ENCODE peak calls at places on chromosomes 2 and 18, in four cellular contexts. D is RWPE2, O is GM10248, E is lung. U is an unnamed sample.

GRCh38 chr2:126906781-126907180 is 8.1 kb downstream of the TEX51 start:
- DNase-seq in O (no peak), E (no peak), D (no peak), U (no peak)

GRCh38 chr2:148909114-148909513 is 34.1 kb downstream of the KIF5C start:
- DNase-seq in D (no peak), E (no peak), O (no peak), U (no peak)

GRCh38 chr2:94977826-94978225 is 47.7 kb upstream of the MAL start:
- DNase-seq in D (no peak), O (no peak), E (no peak), U (no peak)

GRCh38 chr18:30992231-30992630 is 50.3 kb downstream of the DSC3 start:
- DNase-seq in O (no peak), D (peak; percentile 52), E (no peak), U (no peak)

GRCh38 chr2:60549250-60550150 is 4.0 kb downstream of the BCL11A start:
- DNase-seq in D (no peak), O (no peak), E (no peak), U (no peak)

GRCh38 chr2:128298286-128298685 is 20.4 kb downstream of the HS6ST1 start:
- DNase-seq in D (no peak), O (no peak), E (no peak), U (peak; percentile 5)

GRCh38 chr2:29744976-29745375 is 176.4 kb downstream of the ALK start:
- DNase-seq in O (peak; percentile 35), D (no peak), E (no peak), U (no peak)

GRCh38 chr2:218406949-218407703 is 7.5 kb downstream of the CTDSP1 start:
- DNase-seq in O (no peak), D (no peak), E (peak; percentile 68), U (no peak)

GRCh38 chr2:55112229-55113016 is 62.2 kb upstream of the RTN4 start:
- DNase-seq in E (no peak), O (no peak), D (no peak), U (no peak)

GRCh38 chr2:159468257-159468656 is 148.1 kb downstream of the BAZ2B start:
- DNase-seq in D (no peak), E (no peak), O (no peak), U (no peak)

GRCh38 chr2:227766361-227766883 is 20.7 kb downstream of the SCYGR8 start:
- DNase-seq in D (no peak), O (peak; percentile 79), E (peak; percentile 81), U (no peak)

DNA sequence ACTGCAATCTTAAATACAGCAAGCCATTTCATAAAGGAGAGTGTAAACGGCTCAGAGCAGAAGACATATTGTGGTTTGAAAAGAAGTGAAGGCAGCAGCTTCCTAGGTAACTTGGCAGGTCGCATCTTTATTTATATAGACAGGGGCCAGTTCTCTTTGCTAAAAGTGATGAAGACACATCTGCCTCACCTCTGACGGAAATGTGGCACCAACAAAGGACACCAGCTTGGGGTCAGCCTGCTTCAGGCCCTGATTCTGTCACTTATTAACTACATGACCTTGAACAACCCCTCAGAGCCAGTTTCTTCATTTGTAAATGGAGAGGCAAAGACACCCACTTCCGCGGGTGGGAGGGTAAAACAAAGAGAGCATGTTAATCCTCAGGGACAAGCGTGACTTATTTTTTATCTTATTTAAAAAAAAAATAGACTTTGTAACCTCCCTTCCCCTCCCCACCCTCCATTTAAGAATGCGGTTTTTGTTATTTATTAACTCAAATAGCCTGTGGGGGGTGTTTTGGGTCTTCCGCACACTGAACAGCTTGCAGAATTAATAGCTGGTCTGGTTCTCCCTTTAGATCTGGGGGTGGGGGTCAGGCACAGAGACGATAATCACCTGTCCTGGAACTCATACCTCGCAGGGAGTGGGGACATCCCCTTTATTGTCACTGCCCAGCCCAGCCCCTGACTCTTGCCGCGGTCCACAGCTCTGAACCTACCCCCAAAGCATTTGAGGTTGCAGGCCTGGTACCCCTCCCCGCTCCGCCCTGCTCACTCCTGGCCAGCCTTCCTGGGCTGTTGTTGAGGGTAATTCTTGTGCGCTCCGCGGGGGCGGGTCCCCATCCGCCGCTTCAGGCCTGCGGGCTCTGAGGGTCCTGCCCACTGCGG is 64.2 kb upstream of the TMEM17 start:
- DNase-seq in O (no peak), D (no peak), E (no peak), U (peak; percentile 78)
- TF ChIP-seq CTCF in O (no peak), D (no peak), E (no peak), U (no peak)

GRCh38 chr2:171813126-171813525 is 80.9 kb downstream of the SLC25A12 start:
- DNase-seq in O (no peak), D (no peak), E (no peak), U (no peak)

GRCh38 chr2:171813729-171814128 is 80.3 kb downstream of the SLC25A12 start:
- DNase-seq in O (no peak), D (no peak), E (no peak), U (no peak)

GRCh38 chr2:171810409-171810993 is 83.5 kb downstream of the SLC25A12 start:
- DNase-seq in O (no peak), E (no peak), D (no peak), U (no peak)

GRCh38 chr2:171814174-171814573 is 79.9 kb downstream of the SLC25A12 start:
- DNase-seq in D (no peak), O (no peak), E (no peak), U (no peak)

GRCh38 chr2:171811229-171811628 is 82.8 kb downstream of the SLC25A12 start:
- DNase-seq in E (no peak), O (no peak), D (no peak), U (no peak)
- TF ChIP-seq CTCF in E (no peak), O (peak; percentile 41), D (peak; percentile 58), U (peak; percentile 85)

DNA sequence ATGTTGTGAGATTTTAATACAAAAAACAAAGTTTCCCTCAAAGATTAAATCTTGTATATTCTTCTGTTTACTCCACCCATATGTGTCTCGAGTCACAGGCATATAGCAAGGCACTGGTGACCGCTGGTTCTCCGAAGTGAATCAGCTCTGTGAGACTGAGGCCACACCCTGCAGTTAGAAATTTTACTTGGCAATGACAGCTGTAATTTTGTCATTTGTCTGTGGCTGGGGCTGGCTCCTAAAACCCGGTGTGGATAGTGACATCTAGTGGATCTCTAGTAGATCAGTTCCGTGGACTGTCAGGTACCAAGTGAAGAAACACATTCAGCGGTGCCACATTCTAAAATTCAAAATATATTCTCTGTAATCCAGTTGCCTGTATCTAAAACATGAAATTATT is 278.0 kb downstream of the NEDD4L start:
- DNase-seq in E (peak; percentile 69), O (peak; percentile 73), D (no peak), U (no peak)
- TF ChIP-seq CTCF in E (peak; percentile 41), O (peak; percentile 61), D (peak; percentile 75), U (peak; percentile 85)

GRCh38 chr2:27050281-27050995 is 1.0 kb upstream of the AGBL5 start:
- DNase-seq in D (peak; percentile 82), O (peak; percentile 85), E (peak; percentile 85), U (no peak)
- TF ChIP-seq CTCF in D (peak; percentile 19), O (peak; percentile 7), E (no peak), U (peak; percentile 73)

DNA sequence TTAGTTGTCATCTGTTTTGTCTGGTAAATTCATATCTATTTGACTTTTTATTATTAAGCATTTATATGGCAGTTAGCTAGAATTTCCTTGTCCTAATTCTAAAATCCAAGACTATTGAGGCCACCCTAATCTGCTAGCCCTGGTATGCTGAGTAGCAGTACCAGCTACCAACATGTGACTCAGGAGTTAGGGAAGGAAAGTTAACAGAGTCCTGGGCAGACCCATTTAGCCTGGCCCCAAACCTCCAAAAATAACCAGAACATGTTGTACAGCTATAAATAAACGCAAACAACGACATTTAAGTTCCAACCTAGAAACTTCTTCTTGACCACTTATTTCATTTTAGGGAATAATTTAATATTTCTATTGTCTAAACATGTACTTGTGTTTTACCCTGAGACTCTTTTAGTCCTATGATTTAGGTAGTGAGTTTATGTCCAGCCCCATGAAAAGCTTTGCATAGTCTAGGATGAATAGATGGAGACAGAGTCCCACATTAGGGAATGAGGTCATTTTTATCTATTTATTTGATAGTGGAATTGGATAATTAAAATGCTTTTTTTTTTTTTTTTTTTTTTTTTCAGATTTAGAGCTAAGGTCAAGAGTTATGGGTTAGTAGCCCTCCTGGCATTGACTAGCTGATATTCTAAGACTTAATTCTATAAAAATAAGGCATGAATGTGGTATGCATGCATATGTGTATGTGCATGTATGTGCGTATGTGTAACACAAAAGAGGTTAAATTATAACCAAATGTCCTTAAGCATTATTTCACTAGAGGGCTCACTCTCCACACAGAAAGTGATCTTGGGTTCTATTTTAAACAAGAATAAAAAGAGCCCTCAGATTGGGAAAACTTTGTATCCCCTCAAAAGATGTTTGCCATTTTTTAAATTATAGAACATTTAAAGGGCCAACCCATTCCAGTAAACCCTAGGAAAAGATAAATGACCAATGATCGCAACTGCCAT is 160.0 kb upstream of the MAPRE2 start:
- DNase-seq in E (no peak), O (no peak), D (no peak), U (no peak)
- TF ChIP-seq CTCF in E (no peak), O (no peak), D (peak; percentile 22), U (peak; percentile 81)

GRCh38 chr2:112764071-112765044 is at the start of gene CKAP2L:
- DNase-seq in O (peak; percentile 97), D (peak; percentile 97), E (peak; percentile 97), U (peak; percentile 97)

GRCh38 chr2:112772322-112772721 is 7.9 kb upstream of the CKAP2L start:
- DNase-seq in E (no peak), D (no peak), O (no peak), U (no peak)

GRCh38 chr2:112767693-112768380 is 3.4 kb upstream of the CKAP2L start:
- DNase-seq in D (no peak), O (no peak), E (no peak), U (no peak)

GRCh38 chr2:112765251-112765650 is 842 bp upstream of the CKAP2L start:
- DNase-seq in E (no peak), O (no peak), D (no peak), U (no peak)

GRCh38 chr2:112768432-112768831 is 4.0 kb upstream of the CKAP2L start:
- DNase-seq in E (no peak), D (no peak), O (no peak), U (no peak)
- TF ChIP-seq CTCF in E (no peak), D (peak; percentile 17), O (no peak), U (peak; percentile 46)

GRCh38 chr2:132754867-132755472 is 85.0 kb upstream of the LYPD1 start:
- DNase-seq in D (no peak), O (no peak), E (no peak), U (no peak)

GRCh38 chr2:132754392-132754791 is 84.4 kb upstream of the LYPD1 start:
- DNase-seq in O (no peak), E (no peak), D (no peak), U (no peak)

GRCh38 chr2:132751838-132752237 is 81.8 kb upstream of the LYPD1 start:
- DNase-seq in E (no peak), O (no peak), D (no peak), U (no peak)

GRCh38 chr2:132757002-132757598 is 87.1 kb upstream of the LYPD1 start:
- DNase-seq in D (no peak), E (no peak), O (no peak), U (no peak)

GRCh38 chr2:132752421-132753206 is 82.6 kb upstream of the LYPD1 start:
- DNase-seq in O (no peak), E (no peak), D (no peak), U (no peak)
- TF ChIP-seq CTCF in O (no peak), E (no peak), D (no peak), U (no peak)

DNA sequence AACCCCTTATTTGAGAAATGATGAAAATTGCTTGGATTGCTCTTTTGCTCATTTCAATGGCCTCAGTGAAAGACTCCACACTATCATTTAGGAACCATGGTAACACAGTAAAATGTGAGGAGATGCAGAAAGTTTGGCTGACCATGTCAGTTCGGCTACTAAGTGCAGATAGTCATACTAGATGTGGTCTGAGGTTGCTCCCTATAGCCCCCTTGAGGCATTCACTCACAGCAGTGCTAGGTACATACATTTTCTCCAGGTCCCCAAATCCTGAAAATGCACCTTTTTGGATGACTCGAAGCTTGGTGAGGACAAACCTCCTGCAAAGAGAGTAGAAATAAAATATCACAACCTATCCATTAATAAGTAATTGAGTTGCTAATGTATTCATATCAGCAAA is 86.3 kb downstream of the FSHR start:
- DNase-seq in D (no peak), O (no peak), E (no peak), U (no peak)
- TF ChIP-seq CTCF in D (no peak), O (no peak), E (no peak), U (no peak)

U was measured in chondrocyte.